ENCODE peak calls at places on chromosomes 2 and 18, in six cellular contexts. O, A, Y, M, L and U are unnamed samples.

GRCh38 chr2:79717364-79718007 is 204.6 kb downstream of the CTNNA2 start:
- DNase-seq in O (no peak), A (no peak), Y (no peak), M (no peak), L (no peak), U (peak; percentile 71)

GRCh38 chr18:13797157-13797611 is 26.8 kb upstream of the MC5R start:
- DNase-seq in O (no peak), A (no peak), Y (no peak), M (no peak), L (no peak), U (no peak)

GRCh38 chr2:99597616-99598015 is 107.8 kb upstream of the REV1 start:
- DNase-seq in O (no peak), A (no peak), Y (no peak), M (no peak), L (no peak), U (no peak)

GRCh38 chr2:128306081-128306930 is 12.4 kb downstream of the HS6ST1 start:
- DNase-seq in O (no peak), A (peak; percentile 30), Y (peak; percentile 69), M (peak; percentile 64), L (no peak), U (peak; percentile 100)

GRCh38 chr2:39778775-39779751 is at the start of gene THUMPD2:
- DNase-seq in O (peak; percentile 52), A (peak; percentile 60), Y (peak; percentile 89), M (peak; percentile 77), L (peak; percentile 26), U (peak; percentile 56)

GRCh38 chr2:182144780-182145170 is 159.1 kb downstream of the PPP1R1C start:
- DNase-seq in O (no peak), A (no peak), Y (peak; percentile 35), M (no peak), L (no peak), U (no peak)

GRCh38 chr2:203022751-203023150 is 8.1 kb downstream of the NBEAL1 start:
- DNase-seq in O (no peak), A (no peak), Y (no peak), M (no peak), L (no peak), U (no peak)

GRCh38 chr2:64141711-64142405 is 2.4 kb downstream of the PELI1 start:
- DNase-seq in O (no peak), A (no peak), Y (no peak), M (no peak), L (no peak), U (peak; percentile 44)

GRCh38 chr2:68741805-68742306 is 7.2 kb downstream of the ARHGAP25 start:
- DNase-seq in O (no peak), A (no peak), Y (no peak), M (no peak), L (no peak), U (no peak)

GRCh38 chr2:101733257-101733993 is 35.9 kb downstream of the MAP4K4 start:
- DNase-seq in O (no peak), A (no peak), Y (peak; percentile 48), M (no peak), L (no peak), U (no peak)

GRCh38 chr2:79887747-79888374 is 375.0 kb downstream of the CTNNA2 start:
- DNase-seq in O (no peak), A (peak; percentile 61), Y (no peak), M (no peak), L (no peak), U (peak; percentile 68)

GRCh38 chr2:223751012-223751411 is 86.4 kb downstream of the AP1S3 start:
- DNase-seq in O (no peak), A (no peak), Y (no peak), M (no peak), L (no peak), U (no peak)

GRCh38 chr2:73931531-73932500 is 5.1 kb downstream of the DGUOK start:
- DNase-seq in O (no peak), A (no peak), Y (no peak), M (no peak), L (no peak), U (peak; percentile 11)